ENCODE peak calls at places on chromosomes 13 and 19, in six cellular contexts. D is GM04504; W is NCI-H1417; R is iPS-NIHi11; T is stimulated activated CD4-positive, alpha-beta T cell treated with anti-CD3 and anti-CD28 coated beads, Interleukin-1b, Interleukin-23, amount 100 ng/mL, for 24 hours; C is NCI-H446 treated with DMSO at 0.1 percent for 48 hours. L is an unnamed sample.

GRCh38 chr13:111213964-111214726 is 99.0 kb downstream of the ARHGEF7 start:
- DNase-seq in D (no peak), W (peak; percentile 41), R (no peak), T (no peak), C (no peak), L (peak; percentile 54)

GRCh38 chr13:73421310-73421912 is 362.6 kb downstream of the KLF5 start:
- DNase-seq in D (no peak), W (no peak), R (no peak), T (no peak), C (no peak), L (no peak)

GRCh38 chr19:18450934-18451836 is 13.3 kb upstream of the ISYNA1 start:
- DNase-seq in D (peak; percentile 40), W (peak; percentile 78), R (peak; percentile 92), T (peak; percentile 91), C (peak; percentile 4), L (peak; percentile 77)

GRCh38 chr19:46378268-46378667 is 31.4 kb downstream of the PPP5C start:
- DNase-seq in D (peak; percentile 83), W (peak; percentile 59), R (no peak), T (no peak), C (peak; percentile 87), L (no peak)

GRCh38 chr13:99256709-99257108 is 1.5 kb downstream of the GPR18 start:
- DNase-seq in D (no peak), W (no peak), R (no peak), T (no peak), C (no peak), L (peak; percentile 43)

GRCh38 chr13:50587839-50588373 is 255.6 kb downstream of the DLEU7 start:
- DNase-seq in D (no peak), W (no peak), R (no peak), T (no peak), C (no peak), L (no peak)

GRCh38 chr19:32233885-32234284 is 111.5 kb upstream of the ZNF507 start:
- DNase-seq in D (no peak), W (no peak), R (no peak), T (no peak), C (no peak), L (no peak)

GRCh38 chr13:42377640-42378382 is 105.9 kb downstream of the AKAP11 start:
- DNase-seq in D (no peak), W (peak; percentile 27), R (no peak), T (no peak), C (no peak), L (peak; percentile 73)

GRCh38 chr19:2034729-2035589 is 16.1 kb downstream of the MKNK2 start:
- DNase-seq in D (no peak), W (peak; percentile 11), R (peak; percentile 79), T (peak; percentile 53), C (no peak), L (peak; percentile 89)

GRCh38 chr13:101412076-101412475 is 4.2 kb downstream of the NALCN start:
- DNase-seq in D (no peak), W (peak; percentile 10), R (no peak), T (no peak), C (no peak), L (no peak)

GRCh38 chr13:29922896-29923295 is 72.5 kb upstream of the UBL3 start:
- DNase-seq in D (peak; percentile 23), W (no peak), R (no peak), T (no peak), C (no peak), L (no peak)

GRCh38 chr19:55372316-55373081 is 2.2 kb upstream of the IL11 start:
- DNase-seq in D (no peak), W (no peak), R (no peak), T (no peak), C (no peak), L (no peak)

GRCh38 chr19:39212377-39212742 is 8.3 kb upstream of the SYCN start:
- DNase-seq in D (no peak), W (peak; percentile 29), R (peak; percentile 74), T (peak; percentile 35), C (no peak), L (peak; percentile 62)

GRCh38 chr13:106599875-106600797 is 32.2 kb upstream of the ARGLU1 start:
- DNase-seq in D (peak; percentile 46), W (no peak), R (no peak), T (no peak), C (no peak), L (no peak)

GRCh38 chr13:112777637-112778406 is 88.0 kb downstream of the ATP11A start:
- DNase-seq in D (no peak), W (no peak), R (no peak), T (no peak), C (no peak), L (no peak)

GRCh38 chr13:88196106-88196505 is 524.9 kb downstream of the SLITRK5 start:
- DNase-seq in D (no peak), W (no peak), R (no peak), T (no peak), C (no peak), L (peak; percentile 13)

GRCh38 chr19:6536138-6536671 is 5.4 kb downstream of the TNFSF9 start:
- DNase-seq in D (no peak), W (no peak), R (peak; percentile 72), T (no peak), C (peak; percentile 21), L (peak; percentile 100)

GRCh38 chr13:23551213-23552008 is 18.8 kb upstream of the TNFRSF19 start:
- DNase-seq in D (no peak), W (no peak), R (no peak), T (no peak), C (no peak), L (no peak)

GRCh38 chr13:96994030-96994848 is at the start of gene OXGR1:
- DNase-seq in D (no peak), W (peak; percentile 38), R (peak; percentile 50), T (no peak), C (no peak), L (no peak)

GRCh38 chr19:18898533-18899408 is 2.8 kb upstream of the CERS1 start:
- DNase-seq in D (no peak), W (no peak), R (peak; percentile 26), T (no peak), C (no peak), L (no peak)

GRCh38 chr19:41883463-41883820 is 458 bp downstream of the ARHGEF1 start:
- DNase-seq in D (no peak), W (peak; percentile 48), R (no peak), T (no peak), C (no peak), L (no peak)

GRCh38 chr13:25848822-25849740 is 202.7 kb downstream of the SHISA2 start:
- DNase-seq in D (no peak), W (no peak), R (no peak), T (no peak), C (no peak), L (no peak)

GRCh38 chr19:3783660-3784584 is 2.3 kb downstream of the MATK start:
- DNase-seq in D (no peak), W (peak; percentile 66), R (peak; percentile 85), T (no peak), C (no peak), L (no peak)

GRCh38 chr19:13718733-13719132 is 45.6 kb upstream of the MRI1 start:
- DNase-seq in D (peak; percentile 71), W (peak; percentile 95), R (peak; percentile 55), T (no peak), C (peak; percentile 56), L (no peak)